ENCODE peak calls at places on chromosomes 12 and 14, in five cellular contexts. W, K, A, E and J are unnamed samples.
A peak's percentile ranks its signal among the peaks of the same experiment; 100 is the strongest.

GRCh38 chr14:52793061-52793460 is 1.7 kb upstream of the GNPNAT1 start:
- DNase-seq in W (no peak), K (no peak), A (no peak), E (no peak), J (no peak)

GRCh38 chr14:61565836-61566536 is 129.3 kb upstream of the HIF1A start:
- DNase-seq in W (no peak), K (no peak), A (no peak), E (no peak), J (no peak)

GRCh38 chr14:68740798-68741480 is 51.9 kb downstream of the ZFP36L1 start:
- DNase-seq in W (no peak), K (no peak), A (no peak), E (no peak), J (no peak)

GRCh38 chr12:64587447-64587846 is 22.8 kb upstream of the RASSF3 start:
- DNase-seq in W (no peak), K (no peak), A (no peak), E (no peak), J (no peak)

GRCh38 chr12:124352839-124353238 is 57.9 kb downstream of the RFLNA start:
- DNase-seq in W (no peak), K (peak; percentile 59), A (no peak), E (peak; percentile 93), J (no peak)

GRCh38 chr12:93847517-93848452 is 170.6 kb downstream of the CRADD start:
- DNase-seq in W (no peak), K (no peak), A (no peak), E (no peak), J (peak; percentile 27)

GRCh38 chr12:10027311-10028099 is 3.0 kb upstream of the CLEC9A start:
- DNase-seq in W (no peak), K (no peak), A (no peak), E (no peak), J (no peak)

GRCh38 chr14:54686219-54686870 is 119.4 kb downstream of the SAMD4A start:
- DNase-seq in W (no peak), K (peak; percentile 80), A (no peak), E (no peak), J (no peak)

GRCh38 chr14:91261115-91261514 is 16.6 kb upstream of the GPR68 start:
- DNase-seq in W (no peak), K (no peak), A (no peak), E (no peak), J (no peak)

GRCh38 chr12:31815096-31815495 is 86.3 kb upstream of the AMN1 start:
- DNase-seq in W (no peak), K (no peak), A (no peak), E (no peak), J (no peak)

GRCh38 chr12:29921307-29921706 is 137.6 kb upstream of the TMTC1 start:
- DNase-seq in W (no peak), K (no peak), A (no peak), E (no peak), J (no peak)

GRCh38 chr12:3295648-3296408 is 195.2 kb upstream of the PRMT8 start:
- DNase-seq in W (no peak), K (no peak), A (no peak), E (no peak), J (no peak)

GRCh38 chr14:29896354-29896768 is 31.3 kb downstream of the PRKD1 start:
- DNase-seq in W (no peak), K (no peak), A (no peak), E (no peak), J (no peak)

GRCh38 chr14:36214476-36215216 is 38.1 kb upstream of the PTCSC3 start:
- DNase-seq in W (no peak), K (no peak), A (no peak), E (no peak), J (no peak)

GRCh38 chr12:64792128-64792527 is 32.3 kb upstream of the TBC1D30 start:
- DNase-seq in W (no peak), K (no peak), A (no peak), E (no peak), J (no peak)

GRCh38 chr12:5173511-5174011 is 129.9 kb downstream of the KCNA5 start:
- DNase-seq in W (no peak), K (no peak), A (no peak), E (no peak), J (no peak)

GRCh38 chr12:94149781-94150482 is 1.6 kb downstream of the PLXNC1 start:
- DNase-seq in W (no peak), K (peak; percentile 60), A (no peak), E (peak; percentile 70), J (no peak)

GRCh38 chr12:121740847-121741246 is 28.3 kb downstream of the TMEM120B start:
- DNase-seq in W (no peak), K (no peak), A (no peak), E (no peak), J (no peak)

GRCh38 chr14:93962701-93963601 is 13.4 kb downstream of the ASB2 start:
- DNase-seq in W (no peak), K (no peak), A (no peak), E (peak; percentile 92), J (no peak)
- TF ChIP-seq POLR2A in W (no peak), K (no peak), A (no peak), E (no peak), J (no peak)

GRCh38 chr12:109606261-109607028 is 32.9 kb downstream of the MVK start:
- DNase-seq in W (no peak), K (no peak), A (no peak), E (no peak), J (no peak)
- H3K27me3 ChIP-seq in W (peaks cover 90% of the 10 kb centered on the region), K (no peaks in the 10 kb centered on the region), A (peaks cover 31% of the 10 kb centered on the region), E (no peaks in the 10 kb centered on the region), J (no peaks in the 10 kb centered on the region)

DNA sequence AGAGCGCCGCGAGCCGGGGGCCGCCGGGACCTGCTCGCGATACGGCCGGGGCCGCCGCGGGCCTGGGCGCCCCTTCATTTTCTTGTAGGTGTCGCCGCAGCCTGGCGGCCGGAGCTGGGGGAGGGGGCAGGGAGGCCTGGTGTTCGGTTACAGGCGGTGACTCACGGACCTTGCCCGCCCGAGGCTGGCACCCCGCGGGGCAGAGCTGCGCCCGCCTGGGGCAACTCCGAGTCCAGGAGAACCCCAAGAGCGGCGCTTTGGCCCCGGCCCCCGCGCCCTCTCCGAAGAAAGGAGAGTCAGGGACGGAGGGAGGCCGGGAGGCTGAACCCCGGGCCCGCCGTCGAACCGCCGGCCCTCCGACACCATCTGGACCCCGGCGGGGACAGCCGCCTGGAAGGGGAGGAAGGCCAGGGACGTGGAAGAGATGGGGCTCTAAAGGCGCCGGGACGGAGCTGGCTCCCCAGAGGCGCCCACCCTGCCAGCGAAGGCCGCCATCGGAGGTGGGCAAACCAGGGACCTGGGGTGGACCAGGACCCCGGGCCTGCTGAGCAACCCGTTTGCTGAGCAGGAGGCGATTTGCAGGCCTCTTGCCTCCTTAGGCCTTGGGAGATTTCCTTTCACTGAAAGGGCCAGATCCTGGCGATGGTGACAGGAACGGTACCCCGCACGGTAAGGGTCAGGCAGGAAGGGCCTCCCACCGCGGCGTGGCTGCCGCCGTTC is 828 bp upstream of the NUAK1 start:
- DNase-seq in W (no peak), K (peak; percentile 81), A (peak; percentile 87), E (peak; percentile 79), J (no peak)
- TF ChIP-seq POLR2A in W (peak; percentile 36), K (peak; percentile 56), A (no peak), E (no peak), J (peak; percentile 14)

DNA sequence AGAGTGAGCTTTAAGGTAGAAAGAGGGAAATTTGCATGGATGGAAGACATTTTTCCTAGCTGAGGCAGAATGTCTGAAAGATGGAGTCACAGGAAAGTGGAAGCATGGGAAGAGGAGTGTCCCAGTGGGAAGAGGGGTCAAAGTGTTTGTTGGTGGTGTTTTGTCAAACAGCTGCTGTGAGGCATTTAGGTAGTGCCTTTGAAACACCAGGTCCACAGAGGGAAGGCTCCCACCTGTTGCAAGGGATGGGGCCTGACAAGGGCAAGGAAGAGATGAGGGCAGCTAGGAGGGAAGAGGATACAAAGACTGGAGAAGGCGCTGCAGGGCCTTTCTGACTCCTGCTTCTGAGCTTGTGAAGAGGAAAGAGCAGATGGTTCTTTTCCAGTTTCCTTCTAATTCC is 91.8 kb upstream of the CISTR start:
- DNase-seq in W (no peak), K (no peak), A (no peak), E (no peak), J (no peak)
- H3K27me3 ChIP-seq in W (peaks cover 79% of the 10 kb centered on the region), K (no peaks in the 10 kb centered on the region), A (peaks cover 31% of the 10 kb centered on the region), E (no peaks in the 10 kb centered on the region), J (no peaks in the 10 kb centered on the region)

DNA sequence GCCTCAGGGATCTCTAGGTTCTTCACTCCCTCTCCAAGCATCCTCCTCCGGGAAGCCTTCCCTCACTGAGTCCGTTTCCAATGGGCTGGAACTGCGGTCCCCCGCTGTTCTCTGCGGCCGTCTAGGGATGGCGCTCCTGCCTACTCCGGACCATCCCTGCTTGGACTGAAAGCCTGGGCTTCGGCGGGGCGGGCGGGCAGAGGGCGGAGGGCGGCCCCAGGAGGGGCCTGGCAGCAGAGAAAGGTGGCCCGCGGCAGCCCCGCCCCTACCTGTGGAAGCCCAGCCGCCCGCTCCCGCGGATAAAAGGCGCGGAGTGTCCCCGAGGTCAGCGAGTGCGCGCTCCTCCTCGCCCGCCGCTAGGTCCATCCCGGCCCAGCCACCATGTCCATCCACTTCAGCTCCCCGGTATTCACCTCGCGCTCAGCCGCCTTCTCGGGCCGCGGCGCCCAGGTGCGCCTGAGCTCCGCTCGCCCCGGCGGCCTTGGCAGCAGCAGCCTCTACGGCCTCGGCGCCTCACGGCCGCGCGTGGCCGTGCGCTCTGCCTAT is at the start of gene KRT7:
- DNase-seq in W (no peak), K (no peak), A (no peak), E (no peak), J (no peak)
- TF ChIP-seq POLR2A in W (peak; percentile 31), K (peak; percentile 10), A (no peak), E (no peak), J (no peak)

DNA sequence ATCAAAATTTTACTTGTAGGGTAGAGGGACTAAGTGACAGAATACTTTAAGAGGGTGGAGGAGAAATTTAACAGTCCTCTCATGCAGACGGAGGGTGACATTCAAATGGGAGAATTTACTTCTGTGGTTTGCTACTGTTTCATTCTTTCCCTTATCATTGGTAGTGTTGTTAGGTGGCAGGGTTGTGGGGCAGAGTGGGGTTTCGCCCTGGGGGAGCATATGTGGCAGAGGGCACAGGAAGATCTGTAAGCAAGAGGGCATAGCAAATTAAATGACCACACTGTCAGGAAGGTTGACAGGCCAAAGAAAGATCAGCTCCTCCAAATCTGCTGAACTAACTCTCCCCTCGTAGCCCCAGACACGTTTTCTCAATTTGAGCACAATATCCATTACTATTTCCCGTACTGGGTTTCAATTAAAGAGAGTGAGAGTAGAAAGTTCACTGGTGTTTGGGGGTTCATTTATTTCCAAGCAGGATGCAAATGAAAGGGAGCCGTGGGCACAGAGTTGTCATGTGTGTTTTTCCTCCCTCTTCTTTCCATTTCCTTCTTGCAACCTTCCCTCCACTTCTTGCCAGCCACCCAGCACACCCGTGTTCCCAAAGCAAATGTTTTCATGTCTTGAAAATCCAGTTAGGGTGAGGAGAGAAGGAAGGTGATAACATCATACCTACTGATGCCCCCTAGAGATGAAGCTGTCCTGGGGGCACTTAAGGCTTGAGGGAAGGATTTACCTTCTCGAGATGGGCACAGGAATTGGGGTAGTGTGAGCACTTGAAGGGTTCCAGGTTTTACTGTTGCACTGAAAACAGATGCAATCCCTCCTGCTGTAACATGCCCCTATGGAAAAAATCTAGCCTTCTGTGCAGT is 6.5 kb upstream of the TBX3 start:
- DNase-seq in W (no peak), K (no peak), A (no peak), E (no peak), J (no peak)
- H3K27me3 ChIP-seq in W (peaks cover 100% of the 10 kb centered on the region), K (no peaks in the 10 kb centered on the region), A (peaks cover 63% of the 10 kb centered on the region), E (no peaks in the 10 kb centered on the region), J (no peaks in the 10 kb centered on the region)